ENCODE peak calls at places on chromosomes 11 and 22, in seven cellular contexts. One of them, this sample, is unnamed. For H3K4me1, the result is how much of the 10 kb centered on the place peaks cover.

GRCh38 chr11:108635106-108635505 is 29.8 kb upstream of the DDX10 start:
- DNase-seq in keratinocyte: peak
- DNase-seq in MM.1S: no peak
- DNase-seq in IMR-90: peak
- DNase-seq in astrocyte: peak
- DNase-seq in SK-N-SH: no peak
- DNase-seq in H1: no peak
- DNase-seq in this sample: no peak

GRCh38 chr11:7672960-7673723 is at the start of gene CYB5R2:
- DNase-seq in keratinocyte: no peak
- DNase-seq in MM.1S: no peak
- DNase-seq in IMR-90: peak
- DNase-seq in astrocyte: no peak
- DNase-seq in SK-N-SH: peak
- DNase-seq in H1: no peak
- DNase-seq in this sample: peak

GRCh38 chr11:7892751-7893356 is 38.2 kb downstream of the OR10A6 start:
- DNase-seq in keratinocyte: no peak
- DNase-seq in MM.1S: peak
- DNase-seq in IMR-90: peak
- DNase-seq in astrocyte: peak
- DNase-seq in SK-N-SH: peak
- DNase-seq in H1: no peak
- DNase-seq in this sample: no peak

GRCh38 chr22:48511211-48511610 is 1316.5 kb downstream of the BRD1 start:
- DNase-seq in keratinocyte: no peak
- DNase-seq in MM.1S: no peak
- DNase-seq in IMR-90: no peak
- DNase-seq in astrocyte: no peak
- DNase-seq in SK-N-SH: no peak
- DNase-seq in H1: no peak
- DNase-seq in this sample: no peak

GRCh38 chr11:102196816-102197215 is 86.6 kb downstream of the YAP1 start:
- DNase-seq in keratinocyte: no peak
- DNase-seq in MM.1S: no peak
- DNase-seq in IMR-90: peak
- DNase-seq in astrocyte: no peak
- DNase-seq in SK-N-SH: no peak
- DNase-seq in H1: no peak
- DNase-seq in this sample: no peak

GRCh38 chr11:64644348-64645242 is 53.6 kb downstream of the SLC22A12 start:
- DNase-seq in keratinocyte: no peak
- DNase-seq in MM.1S: no peak
- DNase-seq in IMR-90: no peak
- DNase-seq in astrocyte: no peak
- DNase-seq in SK-N-SH: peak
- DNase-seq in H1: no peak
- DNase-seq in this sample: no peak

GRCh38 chr11:20671856-20672546 is 2.6 kb downstream of the NELL1 start:
- DNase-seq in keratinocyte: no peak
- DNase-seq in MM.1S: no peak
- DNase-seq in IMR-90: no peak
- DNase-seq in astrocyte: no peak
- DNase-seq in SK-N-SH: peak
- DNase-seq in H1: no peak
- DNase-seq in this sample: no peak

GRCh38 chr22:22127100-22127499 is 117.5 kb upstream of the VPREB1 start:
- DNase-seq in keratinocyte: no peak
- DNase-seq in MM.1S: no peak
- DNase-seq in IMR-90: no peak
- DNase-seq in astrocyte: no peak
- DNase-seq in SK-N-SH: no peak
- DNase-seq in H1: no peak
- DNase-seq in this sample: no peak

GRCh38 chr11:16012125-16012751 is 344.1 kb downstream of the SOX6 start:
- DNase-seq in keratinocyte: no peak
- DNase-seq in MM.1S: peak
- DNase-seq in IMR-90: peak
- DNase-seq in astrocyte: no peak
- DNase-seq in SK-N-SH: no peak
- DNase-seq in H1: no peak
- DNase-seq in this sample: no peak

GRCh38 chr22:37245740-37246139 is 1.7 kb upstream of the RAC2 start:
- DNase-seq in keratinocyte: no peak
- DNase-seq in MM.1S: no peak
- DNase-seq in IMR-90: peak
- DNase-seq in astrocyte: no peak
- DNase-seq in SK-N-SH: no peak
- DNase-seq in H1: no peak
- DNase-seq in this sample: no peak

GRCh38 chr11:93330446-93330984 is at the start of gene DEUP1:
- DNase-seq in keratinocyte: no peak
- DNase-seq in MM.1S: peak
- DNase-seq in IMR-90: no peak
- DNase-seq in astrocyte: peak
- DNase-seq in SK-N-SH: peak
- DNase-seq in H1: no peak
- DNase-seq in this sample: peak

GRCh38 chr11:33551051-33551450 is 149.6 kb downstream of the C11orf91 start:
- DNase-seq in keratinocyte: no peak
- DNase-seq in MM.1S: no peak
- DNase-seq in IMR-90: peak
- DNase-seq in astrocyte: no peak
- DNase-seq in SK-N-SH: no peak
- DNase-seq in H1: no peak
- DNase-seq in this sample: no peak

GRCh38 chr11:12485328-12485727 is 108.0 kb downstream of the PARVA start:
- DNase-seq in keratinocyte: no peak
- DNase-seq in MM.1S: no peak
- DNase-seq in IMR-90: no peak
- DNase-seq in astrocyte: no peak
- DNase-seq in SK-N-SH: no peak
- DNase-seq in H1: no peak
- DNase-seq in this sample: no peak

GRCh38 chr11:63613517-63614135 is 607 bp downstream of the PLAAT3 start:
- DNase-seq in keratinocyte: no peak
- DNase-seq in MM.1S: no peak
- DNase-seq in IMR-90: no peak
- DNase-seq in astrocyte: no peak
- DNase-seq in SK-N-SH: peak
- DNase-seq in H1: peak
- DNase-seq in this sample: peak

GRCh38 chr11:133929401-133930052 is 27.2 kb downstream of the IGSF9B start:
- DNase-seq in keratinocyte: no peak
- DNase-seq in MM.1S: no peak
- DNase-seq in IMR-90: no peak
- DNase-seq in astrocyte: peak
- DNase-seq in SK-N-SH: peak
- DNase-seq in H1: no peak
- DNase-seq in this sample: no peak

GRCh38 chr11:78109011-78109685 is 29.5 kb upstream of the NDUFC2 start:
- DNase-seq in keratinocyte: no peak
- DNase-seq in MM.1S: no peak
- DNase-seq in IMR-90: no peak
- DNase-seq in astrocyte: no peak
- DNase-seq in SK-N-SH: no peak
- DNase-seq in H1: no peak
- DNase-seq in this sample: no peak

GRCh38 chr11:122656631-122657101 is 1.1 kb downstream of the UBASH3B start:
- DNase-seq in keratinocyte: no peak
- DNase-seq in MM.1S: peak
- DNase-seq in IMR-90: peak
- DNase-seq in astrocyte: peak
- DNase-seq in SK-N-SH: no peak
- DNase-seq in H1: no peak
- DNase-seq in this sample: peak

GRCh38 chr11:94876222-94876621 is 97.1 kb downstream of the CWC15 start:
- DNase-seq in keratinocyte: no peak
- DNase-seq in MM.1S: no peak
- DNase-seq in IMR-90: no peak
- DNase-seq in astrocyte: no peak
- DNase-seq in SK-N-SH: no peak
- DNase-seq in H1: no peak
- DNase-seq in this sample: no peak

GRCh38 chr22:35065796-35066218 is at the start of gene ISX:
- DNase-seq in keratinocyte: no peak
- DNase-seq in MM.1S: no peak
- DNase-seq in IMR-90: no peak
- DNase-seq in astrocyte: no peak
- DNase-seq in SK-N-SH: no peak
- DNase-seq in H1: no peak
- DNase-seq in this sample: peak

GRCh38 chr11:1563697-1564534 is 8.2 kb downstream of the DUSP8 start:
- DNase-seq in keratinocyte: no peak
- DNase-seq in MM.1S: no peak
- DNase-seq in IMR-90: no peak
- DNase-seq in astrocyte: no peak
- DNase-seq in SK-N-SH: no peak
- DNase-seq in H1: no peak
- DNase-seq in this sample: no peak
- H3K9ac ChIP-seq in keratinocyte: no peak
- H3K9ac ChIP-seq in MM.1S: no peak
- H3K9ac ChIP-seq in IMR-90: no peak
- H3K9ac ChIP-seq in astrocyte: peak
- H3K9ac ChIP-seq in SK-N-SH: no peak
- H3K9ac ChIP-seq in H1: no peak
- H3K9ac ChIP-seq in this sample: peak

DNA sequence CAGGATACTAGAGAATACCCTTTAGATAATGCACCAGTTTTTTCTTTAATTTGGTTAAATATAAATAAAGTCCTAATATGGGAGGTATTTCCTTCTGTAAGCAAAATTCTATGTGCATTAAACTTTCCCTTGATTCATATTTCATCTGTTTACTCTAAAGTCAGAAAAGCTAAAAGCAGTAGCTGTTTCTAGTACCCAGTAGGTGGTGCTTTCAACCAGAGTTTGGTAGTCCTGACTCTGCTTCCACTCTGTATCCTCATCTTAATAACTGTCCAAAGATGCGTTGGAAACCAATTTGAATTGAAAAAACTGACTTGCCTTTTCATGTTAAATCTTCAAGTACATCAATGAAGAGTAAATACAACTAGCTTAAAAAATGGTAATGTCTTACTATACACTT is 1065.2 kb downstream of the JRKL start:
- DNase-seq in keratinocyte: no peak
- DNase-seq in MM.1S: peak
- DNase-seq in IMR-90: no peak
- DNase-seq in astrocyte: peak
- DNase-seq in SK-N-SH: peak
- DNase-seq in H1: no peak
- DNase-seq in this sample: no peak
- TF ChIP-seq CTCF in keratinocyte: no peak
- TF ChIP-seq CTCF in MM.1S: peak
- TF ChIP-seq CTCF in IMR-90: no peak
- TF ChIP-seq CTCF in astrocyte: peak
- TF ChIP-seq CTCF in SK-N-SH: peak
- TF ChIP-seq CTCF in H1: peak
- TF ChIP-seq CTCF in this sample: no peak

GRCh38 chr11:58060535-58060934 is 29.8 kb downstream of the OR6Q1 start:
- DNase-seq in keratinocyte: no peak
- DNase-seq in MM.1S: no peak
- DNase-seq in IMR-90: no peak
- DNase-seq in astrocyte: no peak
- DNase-seq in SK-N-SH: no peak
- DNase-seq in H1: no peak
- DNase-seq in this sample: no peak

GRCh38 chr11:58058276-58059010 is 27.7 kb downstream of the OR6Q1 start:
- DNase-seq in keratinocyte: no peak
- DNase-seq in MM.1S: no peak
- DNase-seq in IMR-90: no peak
- DNase-seq in astrocyte: no peak
- DNase-seq in SK-N-SH: no peak
- DNase-seq in H1: no peak
- DNase-seq in this sample: peak

GRCh38 chr11:58059011-58059358 is 28.2 kb downstream of the OR6Q1 start:
- DNase-seq in keratinocyte: peak
- DNase-seq in MM.1S: no peak
- DNase-seq in IMR-90: peak
- DNase-seq in astrocyte: peak
- DNase-seq in SK-N-SH: no peak
- DNase-seq in H1: no peak
- DNase-seq in this sample: no peak

GRCh38 chr11:58061813-58062212 is 31.1 kb downstream of the OR6Q1 start:
- DNase-seq in keratinocyte: peak
- DNase-seq in MM.1S: no peak
- DNase-seq in IMR-90: peak
- DNase-seq in astrocyte: peak
- DNase-seq in SK-N-SH: no peak
- DNase-seq in H1: no peak
- DNase-seq in this sample: no peak

DNA sequence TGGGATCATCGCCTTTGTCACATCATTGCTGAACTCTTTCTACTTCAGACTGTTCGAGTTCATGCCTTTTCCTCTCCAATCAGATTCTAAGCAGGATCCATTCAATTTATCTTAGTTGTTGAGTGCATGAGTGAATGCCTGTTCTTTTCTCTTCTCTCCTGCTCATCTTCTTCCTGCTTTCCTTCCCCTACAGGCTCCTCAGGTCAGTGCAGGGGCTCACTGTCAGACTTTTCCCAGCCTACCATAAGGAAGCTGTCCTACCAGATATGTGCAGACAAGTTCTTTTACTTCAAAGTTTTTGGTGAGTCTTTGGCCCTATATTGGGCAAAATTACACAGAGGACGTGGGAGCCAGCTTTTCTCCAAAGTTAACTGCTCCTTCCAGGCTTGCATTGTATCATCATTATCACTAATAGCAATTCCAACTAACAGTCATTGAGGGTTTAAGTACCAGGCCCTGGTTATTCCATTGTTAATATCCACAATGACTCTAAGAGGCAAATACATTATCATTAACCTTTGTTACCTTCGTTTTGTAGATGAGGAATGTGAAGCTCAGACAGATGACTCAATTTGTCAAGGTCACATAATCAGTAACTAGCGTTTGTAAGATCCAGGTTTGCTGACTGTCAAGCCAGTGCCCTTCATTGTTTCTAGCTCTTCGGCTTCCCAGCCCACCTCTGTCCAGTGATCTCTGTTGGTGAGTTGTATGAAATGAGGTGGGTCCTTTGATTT is 30.4 kb downstream of the OR6Q1 start:
- DNase-seq in keratinocyte: no peak
- DNase-seq in MM.1S: no peak
- DNase-seq in IMR-90: peak
- DNase-seq in astrocyte: peak
- DNase-seq in SK-N-SH: no peak
- DNase-seq in H1: no peak
- DNase-seq in this sample: no peak
- H3K4me1 ChIP-seq in keratinocyte: under half
- H3K4me1 ChIP-seq in MM.1S: under half
- H3K4me1 ChIP-seq in IMR-90: under half
- H3K4me1 ChIP-seq in astrocyte: under half
- H3K4me1 ChIP-seq in SK-N-SH: under half
- H3K4me1 ChIP-seq in H1: under half
- H3K4me1 ChIP-seq in this sample: under half

DNA sequence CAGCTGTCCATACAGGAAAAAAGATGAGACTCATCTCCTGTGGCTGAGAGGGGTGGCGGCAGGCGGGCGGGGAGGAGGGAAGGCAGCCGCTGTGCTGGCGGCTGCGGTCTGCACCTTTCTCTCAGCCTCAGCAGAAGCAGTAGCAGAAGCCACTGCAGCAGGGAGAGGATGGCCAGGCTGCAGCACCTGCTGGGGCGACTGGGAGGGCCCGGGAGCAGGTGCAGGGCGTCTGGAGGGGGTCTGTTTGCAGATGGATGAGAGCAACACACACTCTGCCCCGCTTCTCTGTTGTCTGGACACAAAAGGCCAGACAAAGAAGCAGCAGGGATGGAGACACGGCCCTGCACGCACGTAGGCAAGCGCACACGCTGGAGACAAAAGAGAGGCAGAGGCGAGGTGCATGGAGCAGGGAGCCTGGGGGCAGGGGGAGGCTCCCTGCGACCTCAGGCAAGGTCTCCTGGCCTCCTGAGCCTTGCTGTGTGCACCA is 9.3 kb upstream of the MIAT start:
- DNase-seq in keratinocyte: no peak
- DNase-seq in MM.1S: peak
- DNase-seq in IMR-90: no peak
- DNase-seq in astrocyte: no peak
- DNase-seq in SK-N-SH: peak
- DNase-seq in H1: peak
- DNase-seq in this sample: no peak
- H3K9ac ChIP-seq in keratinocyte: no peak
- H3K9ac ChIP-seq in MM.1S: no peak
- H3K9ac ChIP-seq in IMR-90: no peak
- H3K9ac ChIP-seq in astrocyte: no peak
- H3K9ac ChIP-seq in SK-N-SH: no peak
- H3K9ac ChIP-seq in H1: no peak
- H3K9ac ChIP-seq in this sample: no peak